ENCODE peak calls at places on chromosome 9, in nine cellular contexts. One of them, this sample, is unnamed.

GRCh38 chr9:37415011-37415719 is 7.3 kb upstream of the GRHPR start:
- DNase-seq in brain microvascular endothelial cell: peak; percentile 69
- DNase-seq in psoas muscle: peak; percentile 56
- DNase-seq in A549: peak; percentile 87
- DNase-seq in cardiac muscle cell: peak; percentile 75
- DNase-seq in AG04450: peak; percentile 30
- DNase-seq in spleen: peak; percentile 80
- DNase-seq in tibial artery: peak; percentile 74
- DNase-seq in neuronal stem cell: peak; percentile 84
- DNase-seq in this sample: peak; percentile 66

GRCh38 chr9:89606049-89606481 is 1.3 kb downstream of the GADD45G start:
- DNase-seq in brain microvascular endothelial cell: peak; percentile 57
- DNase-seq in psoas muscle: peak; percentile 81
- DNase-seq in A549: peak; percentile 67
- DNase-seq in cardiac muscle cell: peak; percentile 75
- DNase-seq in AG04450: peak; percentile 11
- DNase-seq in spleen: peak; percentile 94
- DNase-seq in tibial artery: peak; percentile 92
- DNase-seq in neuronal stem cell: peak; percentile 17
- DNase-seq in this sample: no peak

GRCh38 chr9:111992523-111992922 is 95.9 kb downstream of the UGCG start:
- DNase-seq in brain microvascular endothelial cell: peak; percentile 52
- DNase-seq in psoas muscle: no peak
- DNase-seq in A549: no peak
- DNase-seq in cardiac muscle cell: no peak
- DNase-seq in AG04450: no peak
- DNase-seq in spleen: no peak
- DNase-seq in tibial artery: no peak
- DNase-seq in neuronal stem cell: no peak
- DNase-seq in this sample: no peak

GRCh38 chr9:119252671-119253299 is 116.5 kb downstream of the BRINP1 start:
- DNase-seq in brain microvascular endothelial cell: no peak
- DNase-seq in psoas muscle: no peak
- DNase-seq in A549: no peak
- DNase-seq in cardiac muscle cell: peak; percentile 47
- DNase-seq in AG04450: no peak
- DNase-seq in spleen: no peak
- DNase-seq in tibial artery: no peak
- DNase-seq in neuronal stem cell: peak; percentile 27
- DNase-seq in this sample: no peak

GRCh38 chr9:96771124-96771523 is 6.8 kb downstream of the ZNF510 start:
- DNase-seq in brain microvascular endothelial cell: no peak
- DNase-seq in psoas muscle: no peak
- DNase-seq in A549: no peak
- DNase-seq in cardiac muscle cell: no peak
- DNase-seq in AG04450: no peak
- DNase-seq in spleen: no peak
- DNase-seq in tibial artery: no peak
- DNase-seq in neuronal stem cell: no peak
- DNase-seq in this sample: no peak

GRCh38 chr9:116697887-116698286 is 10.8 kb downstream of the TRIM32 start:
- DNase-seq in brain microvascular endothelial cell: no peak
- DNase-seq in psoas muscle: no peak
- DNase-seq in A549: no peak
- DNase-seq in cardiac muscle cell: no peak
- DNase-seq in AG04450: no peak
- DNase-seq in spleen: peak; percentile 69
- DNase-seq in tibial artery: no peak
- DNase-seq in neuronal stem cell: no peak
- DNase-seq in this sample: no peak

GRCh38 chr9:84111726-84112125 is 131.1 kb downstream of the RMI1 start:
- DNase-seq in brain microvascular endothelial cell: no peak
- DNase-seq in psoas muscle: no peak
- DNase-seq in A549: no peak
- DNase-seq in cardiac muscle cell: no peak
- DNase-seq in AG04450: no peak
- DNase-seq in spleen: no peak
- DNase-seq in tibial artery: no peak
- DNase-seq in neuronal stem cell: no peak
- DNase-seq in this sample: no peak

GRCh38 chr9:8408575-8409190 is 609.1 kb upstream of the DMAC1 start:
- DNase-seq in brain microvascular endothelial cell: no peak
- DNase-seq in psoas muscle: no peak
- DNase-seq in A549: no peak
- DNase-seq in cardiac muscle cell: no peak
- DNase-seq in AG04450: no peak
- DNase-seq in spleen: no peak
- DNase-seq in tibial artery: no peak
- DNase-seq in neuronal stem cell: no peak
- DNase-seq in this sample: no peak

GRCh38 chr9:120733190-120733589 is 18.9 kb upstream of the MEGF9 start:
- DNase-seq in brain microvascular endothelial cell: peak; percentile 87
- DNase-seq in psoas muscle: no peak
- DNase-seq in A549: no peak
- DNase-seq in cardiac muscle cell: peak; percentile 67
- DNase-seq in AG04450: peak; percentile 39
- DNase-seq in spleen: no peak
- DNase-seq in tibial artery: peak; percentile 93
- DNase-seq in neuronal stem cell: no peak
- DNase-seq in this sample: no peak

GRCh38 chr9:96232164-96232538 is 69.8 kb downstream of the HSD17B3 start:
- DNase-seq in brain microvascular endothelial cell: no peak
- DNase-seq in psoas muscle: no peak
- DNase-seq in A549: no peak
- DNase-seq in cardiac muscle cell: no peak
- DNase-seq in AG04450: no peak
- DNase-seq in spleen: no peak
- DNase-seq in tibial artery: no peak
- DNase-seq in neuronal stem cell: no peak
- DNase-seq in this sample: no peak

GRCh38 chr9:88772602-88773001 is 218.7 kb upstream of the S1PR3 start:
- DNase-seq in brain microvascular endothelial cell: no peak
- DNase-seq in psoas muscle: no peak
- DNase-seq in A549: no peak
- DNase-seq in cardiac muscle cell: no peak
- DNase-seq in AG04450: no peak
- DNase-seq in spleen: no peak
- DNase-seq in tibial artery: no peak
- DNase-seq in neuronal stem cell: no peak
- DNase-seq in this sample: no peak

GRCh38 chr9:136796238-136796774 is at the start of gene CCDC183:
- DNase-seq in brain microvascular endothelial cell: no peak
- DNase-seq in psoas muscle: no peak
- DNase-seq in A549: no peak
- DNase-seq in cardiac muscle cell: no peak
- DNase-seq in AG04450: no peak
- DNase-seq in spleen: no peak
- DNase-seq in tibial artery: no peak
- DNase-seq in neuronal stem cell: no peak
- DNase-seq in this sample: no peak

GRCh38 chr9:80926611-80927010 is 762.7 kb downstream of the TLE1 start:
- DNase-seq in brain microvascular endothelial cell: no peak
- DNase-seq in psoas muscle: no peak
- DNase-seq in A549: no peak
- DNase-seq in cardiac muscle cell: no peak
- DNase-seq in AG04450: no peak
- DNase-seq in spleen: no peak
- DNase-seq in tibial artery: no peak
- DNase-seq in neuronal stem cell: no peak
- DNase-seq in this sample: peak; percentile 60

GRCh38 chr9:136281421-136282271 is 22.2 kb downstream of the CCDC187 start:
- DNase-seq in brain microvascular endothelial cell: no peak
- DNase-seq in psoas muscle: no peak
- DNase-seq in A549: no peak
- DNase-seq in cardiac muscle cell: no peak
- DNase-seq in AG04450: no peak
- DNase-seq in spleen: no peak
- DNase-seq in tibial artery: no peak
- DNase-seq in neuronal stem cell: no peak
- DNase-seq in this sample: no peak

GRCh38 chr9:132175431-132175830 is 13.6 kb downstream of the NTNG2 start:
- DNase-seq in brain microvascular endothelial cell: no peak
- DNase-seq in psoas muscle: no peak
- DNase-seq in A549: no peak
- DNase-seq in cardiac muscle cell: no peak
- DNase-seq in AG04450: no peak
- DNase-seq in spleen: no peak
- DNase-seq in tibial artery: no peak
- DNase-seq in neuronal stem cell: no peak
- DNase-seq in this sample: no peak

GRCh38 chr9:6086006-6086655 is 70.7 kb upstream of the RANBP6 start:
- DNase-seq in brain microvascular endothelial cell: no peak
- DNase-seq in psoas muscle: no peak
- DNase-seq in A549: no peak
- DNase-seq in cardiac muscle cell: no peak
- DNase-seq in AG04450: no peak
- DNase-seq in spleen: no peak
- DNase-seq in tibial artery: no peak
- DNase-seq in neuronal stem cell: no peak
- DNase-seq in this sample: no peak

GRCh38 chr9:128214571-128215490 is 11.7 kb downstream of the DNM1 start:
- DNase-seq in brain microvascular endothelial cell: no peak
- DNase-seq in psoas muscle: no peak
- DNase-seq in A549: peak; percentile 77
- DNase-seq in cardiac muscle cell: no peak
- DNase-seq in AG04450: no peak
- DNase-seq in spleen: no peak
- DNase-seq in tibial artery: no peak
- DNase-seq in neuronal stem cell: no peak
- DNase-seq in this sample: no peak

GRCh38 chr9:121098567-121099198 is 23.9 kb downstream of the CNTRL start:
- DNase-seq in brain microvascular endothelial cell: no peak
- DNase-seq in psoas muscle: no peak
- DNase-seq in A549: no peak
- DNase-seq in cardiac muscle cell: no peak
- DNase-seq in AG04450: no peak
- DNase-seq in spleen: no peak
- DNase-seq in tibial artery: no peak
- DNase-seq in neuronal stem cell: no peak
- DNase-seq in this sample: no peak

GRCh38 chr9:7223981-7224380 is 466.2 kb downstream of the KDM4C start:
- DNase-seq in brain microvascular endothelial cell: no peak
- DNase-seq in psoas muscle: no peak
- DNase-seq in A549: no peak
- DNase-seq in cardiac muscle cell: no peak
- DNase-seq in AG04450: no peak
- DNase-seq in spleen: no peak
- DNase-seq in tibial artery: no peak
- DNase-seq in neuronal stem cell: no peak
- DNase-seq in this sample: no peak

GRCh38 chr9:110028281-110029075 is 179.5 kb downstream of the C9orf152 start:
- DNase-seq in brain microvascular endothelial cell: no peak
- DNase-seq in psoas muscle: no peak
- DNase-seq in A549: no peak
- DNase-seq in cardiac muscle cell: no peak
- DNase-seq in AG04450: no peak
- DNase-seq in spleen: no peak
- DNase-seq in tibial artery: no peak
- DNase-seq in neuronal stem cell: no peak
- DNase-seq in this sample: no peak
- H3K27ac ChIP-seq in brain microvascular endothelial cell: peak overlapping the region; percentile 91
- H3K27ac ChIP-seq in psoas muscle: no peak overlapping the region
- H3K27ac ChIP-seq in A549: peak overlapping the region; percentile 42
- H3K27ac ChIP-seq in cardiac muscle cell: no peak overlapping the region
- H3K27ac ChIP-seq in AG04450: no peak overlapping the region
- H3K27ac ChIP-seq in spleen: peak overlapping the region; percentile 76
- H3K27ac ChIP-seq in tibial artery: peak overlapping the region; percentile 63
- H3K27ac ChIP-seq in neuronal stem cell: no peak overlapping the region
- H3K27ac ChIP-seq in this sample: peak overlapping the region; percentile 88

GRCh38 chr9:20948703-20949102 is 82.7 kb downstream of the HACD4 start:
- DNase-seq in brain microvascular endothelial cell: no peak
- DNase-seq in psoas muscle: no peak
- DNase-seq in A549: no peak
- DNase-seq in cardiac muscle cell: no peak
- DNase-seq in AG04450: no peak
- DNase-seq in spleen: no peak
- DNase-seq in tibial artery: no peak
- DNase-seq in neuronal stem cell: no peak
- DNase-seq in this sample: no peak
- H3K4me3 ChIP-seq in brain microvascular endothelial cell: no peak overlapping the region
- H3K4me3 ChIP-seq in psoas muscle: no peak overlapping the region
- H3K4me3 ChIP-seq in A549: no peak overlapping the region
- H3K4me3 ChIP-seq in cardiac muscle cell: no peak overlapping the region
- H3K4me3 ChIP-seq in AG04450: no peak overlapping the region
- H3K4me3 ChIP-seq in spleen: no peak overlapping the region
- H3K4me3 ChIP-seq in tibial artery: no peak overlapping the region
- H3K4me3 ChIP-seq in neuronal stem cell: no peak overlapping the region
- H3K4me3 ChIP-seq in this sample: no peak overlapping the region

DNA sequence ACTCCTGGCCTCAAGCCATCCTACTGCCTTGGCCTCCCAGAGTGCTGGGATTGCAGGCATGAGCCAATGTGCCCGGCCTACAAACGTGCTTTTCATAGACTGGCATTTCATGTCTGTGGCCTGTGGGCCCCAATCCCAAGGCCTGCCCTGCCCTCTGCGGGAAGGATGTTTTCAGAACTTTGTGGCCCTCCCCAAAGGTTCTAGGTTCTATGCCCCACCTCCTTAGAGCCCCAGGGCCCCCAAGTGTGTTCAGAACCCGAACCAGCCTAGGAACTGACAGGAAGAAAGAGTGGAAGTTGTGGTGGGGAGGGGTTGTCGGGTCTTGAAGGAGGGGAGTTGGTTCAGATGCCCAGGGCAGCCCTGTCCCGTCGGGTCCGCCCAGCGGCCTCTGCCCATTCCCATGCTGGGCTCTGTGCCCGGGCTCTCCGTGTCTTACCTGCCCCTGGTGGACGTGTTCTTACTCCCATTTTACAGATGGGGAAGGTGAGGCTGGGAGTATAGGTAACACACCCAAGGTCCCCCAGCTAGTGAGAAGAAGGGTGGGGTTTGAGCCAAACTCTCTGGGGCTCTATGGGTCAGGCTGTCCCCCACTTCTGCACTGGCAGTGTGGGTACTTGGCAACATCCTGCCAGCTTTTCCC is 175.8 kb upstream of the IER5L start:
- DNase-seq in brain microvascular endothelial cell: no peak
- DNase-seq in psoas muscle: no peak
- DNase-seq in A549: no peak
- DNase-seq in cardiac muscle cell: no peak
- DNase-seq in AG04450: no peak
- DNase-seq in spleen: no peak
- DNase-seq in tibial artery: no peak
- DNase-seq in neuronal stem cell: no peak
- DNase-seq in this sample: no peak
- H3K27ac ChIP-seq in brain microvascular endothelial cell: no peak overlapping the region
- H3K27ac ChIP-seq in psoas muscle: no peak overlapping the region
- H3K27ac ChIP-seq in A549: peak overlapping the region; percentile 98
- H3K27ac ChIP-seq in cardiac muscle cell: peak overlapping the region; percentile 74
- H3K27ac ChIP-seq in AG04450: no peak overlapping the region
- H3K27ac ChIP-seq in spleen: no peak overlapping the region
- H3K27ac ChIP-seq in tibial artery: peak overlapping the region; percentile 46
- H3K27ac ChIP-seq in neuronal stem cell: peak overlapping the region; percentile 86
- H3K27ac ChIP-seq in this sample: no peak overlapping the region

DNA sequence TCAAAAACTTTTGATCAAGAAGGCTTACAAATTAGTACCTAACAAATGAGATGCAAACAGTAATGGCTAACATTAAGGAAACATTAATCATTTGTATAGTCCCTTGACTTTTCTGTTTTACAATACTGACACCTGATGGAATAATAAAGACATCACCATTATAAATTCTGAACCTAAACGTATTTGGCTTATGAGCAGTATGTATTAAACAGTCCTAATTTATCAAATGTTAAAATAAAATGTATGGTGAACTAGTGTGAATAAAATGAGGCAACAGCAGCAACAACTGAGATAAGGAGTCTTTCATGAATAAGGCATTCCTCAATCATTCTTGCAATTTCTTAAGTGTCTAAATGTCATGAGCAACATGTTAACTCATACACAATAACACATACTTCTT is 6.0 kb downstream of the PUM3 start:
- DNase-seq in brain microvascular endothelial cell: no peak
- DNase-seq in psoas muscle: no peak
- DNase-seq in A549: peak; percentile 11
- DNase-seq in cardiac muscle cell: no peak
- DNase-seq in AG04450: no peak
- DNase-seq in spleen: no peak
- DNase-seq in tibial artery: no peak
- DNase-seq in neuronal stem cell: no peak
- DNase-seq in this sample: no peak
- H3K4me3 ChIP-seq in brain microvascular endothelial cell: no peak overlapping the region
- H3K4me3 ChIP-seq in psoas muscle: peak overlapping the region; percentile 26
- H3K4me3 ChIP-seq in A549: peak overlapping the region; percentile 22
- H3K4me3 ChIP-seq in cardiac muscle cell: no peak overlapping the region
- H3K4me3 ChIP-seq in AG04450: peak overlapping the region; percentile 38
- H3K4me3 ChIP-seq in spleen: peak overlapping the region; percentile 25
- H3K4me3 ChIP-seq in tibial artery: peak overlapping the region; percentile 12
- H3K4me3 ChIP-seq in neuronal stem cell: no peak overlapping the region
- H3K4me3 ChIP-seq in this sample: no peak overlapping the region

This sample was measured in SJSA1.